ENCODE peak calls at places on chromosomes 5 and 9, in six cellular contexts. M is GM10248, W is astrocyte, U is body of pancreas, R is ascending aorta, Y is tibial nerve. V is an unnamed sample.

GRCh38 chr5:6394429-6395101 is 16.2 kb upstream of the MED10 start:
- DNase-seq in M (no peak), W (no peak), U (no peak), R (no peak), Y (no peak), V (no peak)

GRCh38 chr9:77521091-77521490 is 127.0 kb downstream of the GNA14 start:
- DNase-seq in M (no peak), W (no peak), U (peak), R (no peak), Y (no peak), V (no peak)

GRCh38 chr5:76953551-76954382 is 922 bp downstream of the CRHBP start:
- DNase-seq in M (no peak), W (peak), U (no peak), R (no peak), Y (no peak), V (no peak)

GRCh38 chr5:150469718-150470470 is 20.4 kb upstream of the RPS14 start:
- DNase-seq in M (no peak), W (peak), U (no peak), R (no peak), Y (no peak), V (no peak)

GRCh38 chr5:64792474-64792873 is 23.7 kb downstream of the CWC27 start:
- DNase-seq in M (no peak), W (no peak), U (no peak), R (no peak), Y (no peak), V (no peak)

GRCh38 chr5:142398719-142399034 is 73.9 kb upstream of the SPRY4 start:
- DNase-seq in M (no peak), W (no peak), U (no peak), R (no peak), Y (no peak), V (no peak)

GRCh38 chr9:115292584-115293271 is 174.8 kb upstream of the TNC start:
- DNase-seq in M (no peak), W (peak), U (no peak), R (no peak), Y (no peak), V (no peak)

GRCh38 chr5:87780831-87781760 is 368.4 kb upstream of the CCNH start:
- DNase-seq in M (peak), W (peak), U (peak), R (peak), Y (peak), V (peak)

GRCh38 chr5:73201547-73202513 is 28.8 kb downstream of the TMEM174 start:
- DNase-seq in M (peak), W (peak), U (peak), R (peak), Y (peak), V (peak)

GRCh38 chr5:96601811-96602244 is 60.3 kb upstream of the CAST start:
- DNase-seq in M (peak), W (peak), U (peak), R (no peak), Y (no peak), V (no peak)

GRCh38 chr9:96148634-96149138 is 153.3 kb downstream of the HSD17B3 start:
- DNase-seq in M (no peak), W (no peak), U (no peak), R (no peak), Y (no peak), V (no peak)

GRCh38 chr9:2758162-2758950 is 41.0 kb downstream of the KCNV2 start:
- DNase-seq in M (no peak), W (no peak), U (no peak), R (no peak), Y (no peak), V (no peak)

DNA sequence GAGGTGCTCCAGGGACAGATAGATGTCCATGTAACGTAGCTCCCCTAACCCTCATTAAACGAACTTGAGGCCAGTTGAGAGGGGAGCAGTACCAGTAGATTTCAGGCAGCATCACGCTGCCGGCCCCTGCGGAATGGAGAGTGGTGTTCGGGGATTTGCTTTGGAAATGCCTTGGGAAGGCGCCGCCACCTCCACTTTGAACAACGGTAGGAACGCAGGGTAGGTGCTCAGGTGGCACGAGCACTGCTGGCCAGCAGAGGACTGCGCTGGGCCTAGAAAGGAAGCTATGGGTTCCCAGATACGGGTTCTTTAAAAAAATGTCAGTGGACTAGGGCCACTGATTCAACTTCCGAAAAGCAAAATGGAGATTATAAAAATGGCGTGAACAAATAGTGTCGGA is 271.8 kb downstream of the FANCC start:
- DNase-seq in M (no peak), W (no peak), U (peak), R (no peak), Y (no peak), V (no peak)
- TF ChIP-seq CTCF in M (no peak), W (no peak), U (no peak), R (no peak), Y (no peak), V (no peak)

GRCh38 chr5:116574682-116575634 is at the start of gene SEMA6A:
- DNase-seq in M (peak), W (peak), U (peak), R (peak), Y (peak), V (no peak)

GRCh38 chr5:116575635-116576042 is 1.0 kb upstream of the SEMA6A start:
- DNase-seq in M (no peak), W (no peak), U (peak), R (no peak), Y (no peak), V (no peak)

GRCh38 chr5:116572375-116573278 is 2.0 kb downstream of the SEMA6A start:
- DNase-seq in M (no peak), W (no peak), U (peak), R (no peak), Y (no peak), V (no peak)

GRCh38 chr5:116573279-116573616 is 1.4 kb downstream of the SEMA6A start:
- DNase-seq in M (peak), W (no peak), U (peak), R (no peak), Y (no peak), V (no peak)

DNA sequence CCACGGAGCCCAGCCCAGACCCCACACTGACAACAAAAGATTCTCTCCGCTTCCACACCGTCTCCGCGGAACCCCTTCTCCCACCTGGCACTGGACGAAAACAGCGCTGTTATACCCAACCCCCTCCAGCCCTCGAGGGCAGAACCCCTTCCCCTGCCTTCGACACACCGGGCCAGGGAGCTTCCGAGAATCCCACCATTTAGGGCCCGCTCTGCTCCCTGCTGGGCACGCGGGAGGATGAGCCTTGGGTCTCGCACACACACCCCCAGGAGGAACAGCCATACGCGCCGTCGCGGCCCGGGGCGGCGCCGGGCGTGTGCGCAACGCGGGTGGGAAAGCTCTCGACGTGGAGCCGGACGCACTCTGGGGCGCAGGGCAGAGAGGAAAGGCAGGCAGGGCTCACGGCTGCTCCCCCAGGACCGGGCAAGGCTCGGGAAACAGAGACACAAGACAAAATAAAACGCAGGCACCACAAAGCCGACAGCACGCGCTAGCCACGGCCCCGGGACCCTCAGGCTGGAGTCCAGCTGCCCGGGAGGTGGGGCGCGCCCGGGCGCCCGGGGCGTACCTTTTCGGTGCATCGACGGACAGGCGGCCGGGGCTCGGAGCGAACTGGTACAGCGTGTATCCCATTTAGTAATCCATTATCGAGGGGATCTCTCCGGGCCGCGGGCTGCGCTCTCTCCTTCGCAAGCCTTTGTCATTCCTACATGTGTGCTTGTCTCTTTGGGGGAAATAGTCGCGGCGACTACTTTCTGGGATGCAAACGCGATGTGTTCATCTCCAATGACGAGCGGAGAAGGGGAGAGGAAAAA is 799 bp downstream of the SEMA6A start:
- DNase-seq in M (peak), W (no peak), U (peak), R (no peak), Y (no peak), V (no peak)
- TF ChIP-seq CTCF in M (no peak), W (no peak), U (no peak), R (no peak), Y (no peak), V (no peak)

GRCh38 chr5:162217037-162217436 is 149.5 kb downstream of the GABRG2 start:
- DNase-seq in M (no peak), W (no peak), U (no peak), R (no peak), Y (no peak), V (no peak)

GRCh38 chr5:162227075-162227474 is 159.5 kb downstream of the GABRG2 start:
- DNase-seq in M (no peak), W (no peak), U (no peak), R (no peak), Y (no peak), V (no peak)

DNA sequence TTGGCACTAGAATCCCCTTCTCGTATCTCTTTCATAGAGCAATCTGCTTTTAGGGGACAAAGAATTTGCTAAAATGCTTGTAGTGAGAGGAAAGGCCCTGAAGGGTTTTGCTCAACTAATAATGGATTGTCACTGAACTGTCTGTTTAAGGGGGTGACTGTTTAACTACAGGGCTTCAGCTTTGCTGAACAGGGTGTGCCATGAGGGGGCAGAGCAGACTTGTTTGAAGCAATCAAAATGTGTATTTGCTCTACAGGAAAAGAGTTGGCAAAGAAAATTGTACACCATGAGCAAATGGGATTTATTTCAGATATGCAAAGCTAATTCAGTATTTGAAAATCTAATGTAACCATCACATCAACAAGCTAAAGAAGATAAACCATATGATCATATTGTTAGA is 154.3 kb downstream of the GABRG2 start:
- DNase-seq in M (no peak), W (no peak), U (no peak), R (no peak), Y (no peak), V (no peak)
- TF ChIP-seq CTCF in M (no peak), W (no peak), U (no peak), R (no peak), Y (no peak), V (no peak)

GRCh38 chr9:111621895-111622480 is 9.1 kb upstream of the DNAJC25 start:
- DNase-seq in M (peak), W (no peak), U (no peak), R (no peak), Y (no peak), V (no peak)
- TF ChIP-seq CTCF in M (peak), W (peak), U (peak), R (peak), Y (peak), V (peak)

GRCh38 chr9:95124582-95125359 is 192.7 kb downstream of the FANCC start:
- DNase-seq in M (no peak), W (no peak), U (no peak), R (peak), Y (no peak), V (no peak)
- TF ChIP-seq CTCF in M (no peak), W (no peak), U (peak), R (no peak), Y (no peak), V (no peak)

DNA sequence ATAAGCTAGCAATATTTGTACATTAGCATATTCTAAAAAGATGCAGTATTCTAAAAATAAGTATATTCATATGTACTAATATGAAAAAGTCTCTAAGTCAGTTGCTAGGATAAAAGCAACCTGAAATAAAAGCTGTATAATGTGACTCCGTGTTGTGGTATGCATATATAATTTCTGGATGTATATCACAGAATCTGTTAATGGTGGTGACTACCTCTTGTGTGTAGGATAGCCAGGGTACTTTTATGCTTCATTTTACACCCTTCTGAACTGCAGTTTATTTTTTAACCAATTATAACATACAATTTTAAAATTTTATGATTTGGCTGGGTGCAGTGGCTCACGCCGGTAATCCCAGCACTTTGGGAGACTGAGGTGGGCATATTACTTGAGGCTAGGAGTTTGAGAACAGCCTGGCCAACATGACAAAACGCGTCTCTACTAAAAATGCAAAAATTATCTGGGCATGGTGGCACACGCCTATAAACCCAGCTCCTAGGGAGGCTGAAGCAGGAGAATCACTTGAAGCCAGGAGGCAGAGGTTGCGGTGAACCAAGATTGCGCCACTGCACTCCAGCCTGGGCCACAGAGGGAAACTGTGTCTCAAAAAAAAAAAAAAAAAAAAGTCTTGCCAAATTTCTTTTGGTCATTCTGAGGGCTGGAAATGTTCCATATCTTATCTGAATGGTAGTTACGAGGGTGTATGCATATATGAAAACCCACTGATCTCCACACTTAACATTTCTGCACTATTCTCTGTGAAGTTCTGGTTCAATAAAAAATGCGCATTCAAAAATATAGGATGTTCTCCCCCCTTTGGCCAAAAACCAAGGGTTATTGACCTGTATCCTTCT is 13.7 kb upstream of the NIPAL4 start:
- DNase-seq in M (no peak), W (no peak), U (no peak), R (no peak), Y (no peak), V (no peak)
- TF ChIP-seq CTCF in M (no peak), W (no peak), U (no peak), R (no peak), Y (no peak), V (no peak)

GRCh38 chr5:128498844-128499455 is 39.1 kb downstream of the FBN2 start:
- DNase-seq in M (peak), W (peak), U (no peak), R (no peak), Y (no peak), V (no peak)

GRCh38 chr5:128493657-128494329 is 44.3 kb downstream of the FBN2 start:
- DNase-seq in M (no peak), W (no peak), U (no peak), R (no peak), Y (no peak), V (no peak)

GRCh38 chr5:128491291-128491690 is 46.8 kb downstream of the FBN2 start:
- DNase-seq in M (no peak), W (no peak), U (no peak), R (no peak), Y (no peak), V (no peak)

DNA sequence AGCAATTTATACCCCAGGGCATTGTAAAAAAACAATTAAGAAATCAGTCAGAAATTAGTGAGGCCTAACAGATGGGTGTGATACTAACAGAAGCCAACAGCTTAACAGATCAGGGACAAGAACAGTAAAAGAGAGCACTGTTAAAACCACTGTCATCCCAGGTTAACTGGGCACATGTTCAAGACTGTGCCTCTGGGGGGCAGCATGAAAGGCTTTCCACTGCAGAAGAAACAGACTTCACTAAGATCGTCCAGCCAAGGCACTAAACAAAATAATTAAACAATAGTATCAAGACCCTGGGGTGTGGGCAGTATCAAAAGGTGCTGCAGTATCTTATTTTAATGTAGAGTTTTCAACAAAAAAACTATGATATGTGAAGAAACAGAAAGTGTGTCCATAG is 43.5 kb downstream of the FBN2 start:
- DNase-seq in M (no peak), W (no peak), U (no peak), R (no peak), Y (no peak), V (no peak)
- TF ChIP-seq CTCF in M (no peak), W (peak), U (no peak), R (no peak), Y (no peak), V (no peak)